ENCODE peak calls at places on chromosomes 1 and 21, in nine cellular contexts. J, U, B, D, V, R, W, Z and T are unnamed samples.

GRCh38 chr1:211603191-211603701 is 24.3 kb upstream of the SLC30A1 start:
- DNase-seq in D (no peak), R (no peak), B (peak), V (no peak), Z (peak), J (no peak), W (no peak), U (no peak), T (no peak)

GRCh38 chr1:157968503-157968902 is 24.9 kb upstream of the KIRREL1 start:
- DNase-seq in W (peak), V (no peak), R (no peak), D (no peak), B (peak), J (no peak), U (no peak), Z (peak), T (no peak)

GRCh38 chr1:56501888-56502287 is 77.5 kb downstream of the PLPP3 start:
- DNase-seq in U (no peak), W (no peak), B (no peak), Z (no peak), J (no peak), D (no peak), R (no peak), V (no peak), T (no peak)

GRCh38 chr1:226002667-226003501 is 3.7 kb upstream of the SDE2 start:
- DNase-seq in W (peak), U (peak), Z (peak), B (peak), V (no peak), R (peak), J (no peak), D (peak), T (no peak)

GRCh38 chr1:185957441-185958363 is 223.5 kb downstream of the HMCN1 start:
- DNase-seq in J (no peak), U (no peak), D (no peak), R (no peak), Z (no peak), B (no peak), V (no peak), W (no peak), T (no peak)

GRCh38 chr1:20538227-20538626 is 14.1 kb upstream of the FAM43B start:
- DNase-seq in D (no peak), B (no peak), W (no peak), Z (no peak), R (no peak), V (no peak), U (no peak), J (no peak), T (no peak)

GRCh38 chr1:18907021-18907913 is 4.9 kb upstream of the ALDH4A1 start:
- DNase-seq in U (peak), V (peak), W (peak), B (peak), Z (peak), D (peak), J (peak), R (peak), T (peak)

GRCh38 chr1:28519946-28520725 is 14.3 kb downstream of the RCC1 start:
- DNase-seq in V (no peak), U (no peak), J (no peak), B (no peak), W (no peak), R (no peak), D (no peak), Z (no peak), T (no peak)

GRCh38 chr1:8822383-8823294 is 5.2 kb upstream of the RERE start:
- DNase-seq in J (no peak), U (no peak), V (no peak), D (no peak), R (no peak), B (peak), W (no peak), Z (peak), T (no peak)

GRCh38 chr1:231417503-231417902 is 4.6 kb downstream of the EGLN1 start:
- DNase-seq in U (no peak), D (no peak), W (no peak), R (peak), Z (no peak), V (no peak), J (no peak), B (no peak), T (no peak)

GRCh38 chr1:51214615-51215131 is 21.4 kb upstream of the RNF11 start:
- DNase-seq in W (no peak), J (no peak), B (peak), V (peak), Z (peak), R (peak), U (no peak), D (no peak), T (no peak)

GRCh38 chr1:11307837-11308236 is 34.8 kb downstream of the UBIAD1 start:
- DNase-seq in D (no peak), J (no peak), Z (no peak), U (no peak), V (no peak), B (peak), R (no peak), W (no peak), T (no peak)

GRCh38 chr1:174497461-174497860 is 49.7 kb downstream of the GPR52 start:
- DNase-seq in R (no peak), Z (no peak), D (peak), J (no peak), U (no peak), V (no peak), B (no peak), W (no peak), T (no peak)

GRCh38 chr21:26506951-26507350 is 66.1 kb downstream of the CYYR1 start:
- DNase-seq in V (no peak), R (no peak), Z (peak), B (peak), U (no peak), W (no peak), J (no peak), D (no peak), T (no peak)

GRCh38 chr1:77900687-77901293 is 12.4 kb downstream of the NEXN start:
- DNase-seq in D (peak), V (no peak), U (no peak), W (no peak), R (no peak), B (peak), Z (peak), J (no peak), T (no peak)

GRCh38 chr21:31732891-31733520 is 1.1 kb upstream of the SCAF4 start:
- DNase-seq in D (peak), J (no peak), R (peak), Z (peak), W (peak), U (no peak), B (peak), V (peak), T (no peak)